ENCODE peak calls at places on chromosome 1, in seven cellular contexts. One of them, this sample, is unnamed.

GRCh38 chr1:59901770-59902388 is 24.7 kb downstream of the CYP2J2 start:
- DNase-seq in CD8-positive, alpha-beta T cell: no peak
- DNase-seq in caudate nucleus: no peak
- DNase-seq in right cardiac atrium: no peak
- DNase-seq in foreskin keratinocyte: no peak
- DNase-seq in neuronal stem cell: no peak
- DNase-seq in upper lobe of right lung: no peak
- DNase-seq in this sample: no peak

GRCh38 chr1:152043870-152044269 is 7.1 kb upstream of the S100A11 start:
- DNase-seq in foreskin keratinocyte: no peak
- DNase-seq in neuronal stem cell: no peak
- DNase-seq in CD8-positive, alpha-beta T cell: no peak
- DNase-seq in right cardiac atrium: no peak
- DNase-seq in caudate nucleus: no peak
- DNase-seq in upper lobe of right lung: no peak
- DNase-seq in this sample: no peak

GRCh38 chr1:23273450-23274133 is 56.3 kb upstream of the HTR1D start:
- DNase-seq in CD8-positive, alpha-beta T cell: no peak
- DNase-seq in neuronal stem cell: no peak
- DNase-seq in upper lobe of right lung: no peak
- DNase-seq in foreskin keratinocyte: peak; percentile 44
- DNase-seq in right cardiac atrium: no peak
- DNase-seq in caudate nucleus: no peak
- DNase-seq in this sample: no peak

GRCh38 chr1:58979085-58979484 is 195.2 kb upstream of the JUN start:
- DNase-seq in foreskin keratinocyte: no peak
- DNase-seq in right cardiac atrium: no peak
- DNase-seq in caudate nucleus: no peak
- DNase-seq in upper lobe of right lung: no peak
- DNase-seq in CD8-positive, alpha-beta T cell: no peak
- DNase-seq in neuronal stem cell: no peak
- DNase-seq in this sample: no peak

GRCh38 chr1:192809286-192810252 is 730 bp downstream of the RGS2 start:
- DNase-seq in caudate nucleus: peak; percentile 30
- DNase-seq in CD8-positive, alpha-beta T cell: peak; percentile 59
- DNase-seq in neuronal stem cell: peak; percentile 8
- DNase-seq in upper lobe of right lung: no peak
- DNase-seq in right cardiac atrium: peak; percentile 40
- DNase-seq in foreskin keratinocyte: peak; percentile 49
- DNase-seq in this sample: no peak

GRCh38 chr1:111221633-111222286 is 5.8 kb upstream of the CHI3L2 start:
- DNase-seq in right cardiac atrium: no peak
- DNase-seq in caudate nucleus: no peak
- DNase-seq in upper lobe of right lung: no peak
- DNase-seq in foreskin keratinocyte: peak; percentile 39
- DNase-seq in neuronal stem cell: no peak
- DNase-seq in CD8-positive, alpha-beta T cell: peak; percentile 45
- DNase-seq in this sample: no peak

GRCh38 chr1:111140680-111140967 is 601 bp downstream of the CEPT1 start:
- DNase-seq in upper lobe of right lung: no peak
- DNase-seq in right cardiac atrium: no peak
- DNase-seq in foreskin keratinocyte: peak; percentile 63
- DNase-seq in CD8-positive, alpha-beta T cell: no peak
- DNase-seq in neuronal stem cell: no peak
- DNase-seq in caudate nucleus: no peak
- DNase-seq in this sample: peak; percentile 8

GRCh38 chr1:100308777-100309176 is 42.8 kb downstream of the RTCA start:
- DNase-seq in CD8-positive, alpha-beta T cell: no peak
- DNase-seq in right cardiac atrium: no peak
- DNase-seq in caudate nucleus: no peak
- DNase-seq in foreskin keratinocyte: peak; percentile 17
- DNase-seq in upper lobe of right lung: no peak
- DNase-seq in neuronal stem cell: no peak
- DNase-seq in this sample: no peak

GRCh38 chr1:110243146-110243545 is 33.0 kb downstream of the KCNC4 start:
- DNase-seq in right cardiac atrium: no peak
- DNase-seq in CD8-positive, alpha-beta T cell: no peak
- DNase-seq in foreskin keratinocyte: no peak
- DNase-seq in neuronal stem cell: no peak
- DNase-seq in upper lobe of right lung: no peak
- DNase-seq in caudate nucleus: no peak
- DNase-seq in this sample: no peak

GRCh38 chr1:153790282-153790995 is 15.2 kb downstream of the SLC27A3 start:
- DNase-seq in neuronal stem cell: no peak
- DNase-seq in caudate nucleus: peak; percentile 66
- DNase-seq in foreskin keratinocyte: no peak
- DNase-seq in CD8-positive, alpha-beta T cell: no peak
- DNase-seq in right cardiac atrium: peak; percentile 92
- DNase-seq in upper lobe of right lung: no peak
- DNase-seq in this sample: no peak

GRCh38 chr1:43348809-43349593 is 9.8 kb upstream of the CDC20 start:
- DNase-seq in CD8-positive, alpha-beta T cell: peak; percentile 73
- DNase-seq in neuronal stem cell: peak; percentile 89
- DNase-seq in upper lobe of right lung: peak; percentile 95
- DNase-seq in right cardiac atrium: peak; percentile 82
- DNase-seq in caudate nucleus: peak; percentile 63
- DNase-seq in foreskin keratinocyte: peak; percentile 76
- DNase-seq in this sample: no peak

GRCh38 chr1:172746091-172746949 is 87.4 kb downstream of the FASLG start:
- DNase-seq in CD8-positive, alpha-beta T cell: peak; percentile 24
- DNase-seq in foreskin keratinocyte: peak; percentile 97
- DNase-seq in upper lobe of right lung: no peak
- DNase-seq in caudate nucleus: no peak
- DNase-seq in right cardiac atrium: no peak
- DNase-seq in neuronal stem cell: no peak
- DNase-seq in this sample: peak; percentile 98

GRCh38 chr1:2451744-2452582 is 24.1 kb upstream of the PLCH2 start:
- DNase-seq in upper lobe of right lung: no peak
- DNase-seq in right cardiac atrium: no peak
- DNase-seq in neuronal stem cell: no peak
- DNase-seq in CD8-positive, alpha-beta T cell: no peak
- DNase-seq in caudate nucleus: no peak
- DNase-seq in foreskin keratinocyte: peak; percentile 92
- DNase-seq in this sample: peak; percentile 58

GRCh38 chr1:151482017-151482416 is 22.7 kb upstream of the POGZ start:
- DNase-seq in caudate nucleus: no peak
- DNase-seq in neuronal stem cell: no peak
- DNase-seq in CD8-positive, alpha-beta T cell: no peak
- DNase-seq in right cardiac atrium: no peak
- DNase-seq in upper lobe of right lung: no peak
- DNase-seq in foreskin keratinocyte: no peak
- DNase-seq in this sample: no peak

GRCh38 chr1:7953850-7954609 is 7.5 kb upstream of the PARK7 start:
- DNase-seq in caudate nucleus: peak; percentile 96
- DNase-seq in right cardiac atrium: peak; percentile 98
- DNase-seq in neuronal stem cell: peak; percentile 20
- DNase-seq in foreskin keratinocyte: peak; percentile 62
- DNase-seq in upper lobe of right lung: peak; percentile 99
- DNase-seq in CD8-positive, alpha-beta T cell: peak; percentile 78
- DNase-seq in this sample: no peak

GRCh38 chr1:229223498-229223897 is 47.4 kb upstream of the RAB4A start:
- DNase-seq in caudate nucleus: no peak
- DNase-seq in upper lobe of right lung: no peak
- DNase-seq in foreskin keratinocyte: no peak
- DNase-seq in neuronal stem cell: no peak
- DNase-seq in right cardiac atrium: no peak
- DNase-seq in CD8-positive, alpha-beta T cell: no peak
- DNase-seq in this sample: no peak

GRCh38 chr1:167120899-167121298 is 27.0 kb downstream of the STYXL2 start:
- DNase-seq in neuronal stem cell: no peak
- DNase-seq in foreskin keratinocyte: no peak
- DNase-seq in upper lobe of right lung: no peak
- DNase-seq in caudate nucleus: no peak
- DNase-seq in right cardiac atrium: no peak
- DNase-seq in CD8-positive, alpha-beta T cell: no peak
- DNase-seq in this sample: no peak

GRCh38 chr1:230285351-230285750 is 140.8 kb downstream of the PGBD5 start:
- DNase-seq in right cardiac atrium: no peak
- DNase-seq in caudate nucleus: no peak
- DNase-seq in upper lobe of right lung: peak; percentile 32
- DNase-seq in foreskin keratinocyte: no peak
- DNase-seq in CD8-positive, alpha-beta T cell: no peak
- DNase-seq in neuronal stem cell: no peak
- DNase-seq in this sample: no peak

GRCh38 chr1:230199034-230199433 is 132.0 kb downstream of the GALNT2 start:
- DNase-seq in foreskin keratinocyte: no peak
- DNase-seq in upper lobe of right lung: no peak
- DNase-seq in neuronal stem cell: no peak
- DNase-seq in right cardiac atrium: no peak
- DNase-seq in CD8-positive, alpha-beta T cell: no peak
- DNase-seq in caudate nucleus: no peak
- DNase-seq in this sample: no peak

GRCh38 chr1:20665736-20666135 is 4.6 kb upstream of the DDOST start:
- DNase-seq in neuronal stem cell: no peak
- DNase-seq in right cardiac atrium: no peak
- DNase-seq in CD8-positive, alpha-beta T cell: no peak
- DNase-seq in upper lobe of right lung: no peak
- DNase-seq in caudate nucleus: no peak
- DNase-seq in foreskin keratinocyte: no peak
- DNase-seq in this sample: no peak

GRCh38 chr1:199182151-199182843 is 543.5 kb downstream of the PTPRC start:
- DNase-seq in caudate nucleus: no peak
- DNase-seq in neuronal stem cell: no peak
- DNase-seq in right cardiac atrium: no peak
- DNase-seq in CD8-positive, alpha-beta T cell: no peak
- DNase-seq in upper lobe of right lung: no peak
- DNase-seq in foreskin keratinocyte: no peak
- DNase-seq in this sample: no peak

GRCh38 chr1:35030338-35031102 is 1.2 kb downstream of the ZMYM6 start:
- DNase-seq in foreskin keratinocyte: no peak
- DNase-seq in neuronal stem cell: no peak
- DNase-seq in caudate nucleus: no peak
- DNase-seq in right cardiac atrium: no peak
- DNase-seq in CD8-positive, alpha-beta T cell: no peak
- DNase-seq in upper lobe of right lung: no peak
- DNase-seq in this sample: no peak

GRCh38 chr1:924619-925323 is 1.0 kb downstream of the SAMD11 start:
- DNase-seq in CD8-positive, alpha-beta T cell: no peak
- DNase-seq in caudate nucleus: no peak
- DNase-seq in neuronal stem cell: no peak
- DNase-seq in upper lobe of right lung: peak; percentile 78
- DNase-seq in foreskin keratinocyte: no peak
- DNase-seq in right cardiac atrium: peak; percentile 65
- DNase-seq in this sample: no peak

GRCh38 chr1:59229138-59229537 is 67.8 kb upstream of the FGGY start:
- DNase-seq in upper lobe of right lung: no peak
- DNase-seq in foreskin keratinocyte: no peak
- DNase-seq in caudate nucleus: no peak
- DNase-seq in CD8-positive, alpha-beta T cell: no peak
- DNase-seq in right cardiac atrium: no peak
- DNase-seq in neuronal stem cell: no peak
- DNase-seq in this sample: no peak

GRCh38 chr1:48757363-48757762 is 19.3 kb downstream of the BEND5 start:
- DNase-seq in neuronal stem cell: no peak
- DNase-seq in foreskin keratinocyte: no peak
- DNase-seq in caudate nucleus: no peak
- DNase-seq in CD8-positive, alpha-beta T cell: no peak
- DNase-seq in upper lobe of right lung: no peak
- DNase-seq in right cardiac atrium: no peak
- DNase-seq in this sample: no peak
- H3K27ac ChIP-seq in neuronal stem cell: no peak overlapping the region
- H3K27ac ChIP-seq in foreskin keratinocyte: no peak overlapping the region
- H3K27ac ChIP-seq in caudate nucleus: no peak overlapping the region
- H3K27ac ChIP-seq in CD8-positive, alpha-beta T cell: no peak overlapping the region
- H3K27ac ChIP-seq in upper lobe of right lung: no peak overlapping the region
- H3K27ac ChIP-seq in right cardiac atrium: no peak overlapping the region
- H3K27ac ChIP-seq in this sample: no peak overlapping the region

DNA sequence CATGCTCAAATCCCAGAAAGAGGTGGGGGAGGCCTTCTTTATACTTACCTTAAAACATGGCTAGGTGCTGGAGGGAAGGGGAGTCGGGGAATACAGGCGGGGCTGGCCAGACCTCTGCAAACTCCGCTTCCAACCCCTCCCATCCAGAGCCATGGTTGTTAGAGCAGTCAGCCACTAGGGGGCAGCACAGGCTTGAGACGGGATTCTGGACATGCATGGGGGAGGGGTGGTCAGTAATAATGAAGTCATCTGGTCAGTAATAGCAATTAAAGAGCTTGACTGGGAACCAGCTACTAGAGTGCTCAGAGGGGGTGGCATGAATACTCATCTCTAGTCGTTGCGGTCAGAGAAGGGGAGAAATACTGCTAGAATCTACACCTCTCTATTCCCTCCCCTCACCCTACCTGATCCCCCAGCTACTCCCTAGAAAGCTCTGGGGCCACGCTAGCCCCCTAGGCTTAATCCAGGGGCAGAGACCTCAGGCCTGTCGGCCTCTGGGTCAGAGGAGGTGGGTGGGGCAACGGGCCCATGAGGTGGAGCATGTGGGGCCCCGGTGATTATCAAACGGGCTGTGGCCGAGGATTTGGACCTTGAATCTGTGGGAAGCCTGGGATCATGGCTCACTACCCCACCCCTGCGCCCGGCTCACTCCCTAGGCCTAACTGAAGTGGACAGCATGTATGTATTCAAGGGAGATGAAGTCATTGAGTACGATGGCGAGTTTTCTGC is 2.9 kb downstream of the CASQ1 start:
- DNase-seq in upper lobe of right lung: peak; percentile 86
- DNase-seq in neuronal stem cell: peak; percentile 93
- DNase-seq in caudate nucleus: peak; percentile 81
- DNase-seq in foreskin keratinocyte: peak; percentile 57
- DNase-seq in CD8-positive, alpha-beta T cell: peak; percentile 88
- DNase-seq in right cardiac atrium: peak; percentile 86
- DNase-seq in this sample: peak; percentile 18
- H3K27ac ChIP-seq in upper lobe of right lung: no peak overlapping the region
- H3K27ac ChIP-seq in neuronal stem cell: no peak overlapping the region
- H3K27ac ChIP-seq in caudate nucleus: no peak overlapping the region
- H3K27ac ChIP-seq in foreskin keratinocyte: no peak overlapping the region
- H3K27ac ChIP-seq in CD8-positive, alpha-beta T cell: no peak overlapping the region
- H3K27ac ChIP-seq in right cardiac atrium: peak overlapping the region; percentile 4
- H3K27ac ChIP-seq in this sample: no peak overlapping the region

GRCh38 chr1:221302357-221303147 is 423.3 kb downstream of the HLX start:
- DNase-seq in neuronal stem cell: no peak
- DNase-seq in foreskin keratinocyte: no peak
- DNase-seq in CD8-positive, alpha-beta T cell: no peak
- DNase-seq in caudate nucleus: no peak
- DNase-seq in right cardiac atrium: no peak
- DNase-seq in upper lobe of right lung: no peak
- DNase-seq in this sample: no peak
- H3K27ac ChIP-seq in neuronal stem cell: no peak overlapping the region
- H3K27ac ChIP-seq in foreskin keratinocyte: no peak overlapping the region
- H3K27ac ChIP-seq in CD8-positive, alpha-beta T cell: no peak overlapping the region
- H3K27ac ChIP-seq in caudate nucleus: no peak overlapping the region
- H3K27ac ChIP-seq in right cardiac atrium: no peak overlapping the region
- H3K27ac ChIP-seq in upper lobe of right lung: no peak overlapping the region
- H3K27ac ChIP-seq in this sample: no peak overlapping the region

DNA sequence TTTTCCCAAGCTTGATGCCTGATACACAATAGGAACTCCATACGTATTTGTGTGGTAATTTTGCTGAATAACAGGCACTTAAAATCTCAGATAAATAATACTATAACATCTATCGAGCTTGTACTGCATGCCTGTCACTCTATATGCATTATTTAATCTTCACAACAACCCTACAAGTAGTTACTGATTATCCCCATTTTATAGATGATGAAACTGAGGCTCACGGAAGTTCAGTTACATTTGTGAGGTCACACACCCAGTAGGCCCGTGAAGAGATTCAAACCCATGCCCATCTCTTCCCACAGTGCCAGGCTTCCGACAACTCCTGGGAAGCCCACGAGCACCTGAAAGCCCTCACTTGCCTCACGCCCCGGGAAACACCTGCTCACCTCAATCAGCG is 98.8 kb downstream of the RAVER2 start:
- DNase-seq in upper lobe of right lung: no peak
- DNase-seq in caudate nucleus: no peak
- DNase-seq in foreskin keratinocyte: no peak
- DNase-seq in CD8-positive, alpha-beta T cell: no peak
- DNase-seq in neuronal stem cell: no peak
- DNase-seq in right cardiac atrium: no peak
- DNase-seq in this sample: no peak
- H3K27ac ChIP-seq in upper lobe of right lung: no peak overlapping the region
- H3K27ac ChIP-seq in caudate nucleus: no peak overlapping the region
- H3K27ac ChIP-seq in foreskin keratinocyte: no peak overlapping the region
- H3K27ac ChIP-seq in CD8-positive, alpha-beta T cell: no peak overlapping the region
- H3K27ac ChIP-seq in neuronal stem cell: no peak overlapping the region
- H3K27ac ChIP-seq in right cardiac atrium: no peak overlapping the region
- H3K27ac ChIP-seq in this sample: no peak overlapping the region

This sample was measured in epithelial cell of prostate.